ENCODE peak calls at places on chromosomes 2 and 18, in six cellular contexts. K is fibroblast of mammary gland, J is uterus, H is gastrocnemius medialis, B is stomach, Y is DND-41. N is an unnamed sample.

GRCh38 chr2:231672617-231673347 is 35.5 kb upstream of the PTMA start:
- DNase-seq in K (peak; percentile 28), J (peak; percentile 61), H (no peak), B (peak; percentile 72), Y (peak; percentile 58), N (no peak)

GRCh38 chr2:127641846-127642510 is 4.0 kb upstream of the GPR17 start:
- DNase-seq in K (no peak), J (no peak), H (no peak), B (no peak), Y (peak; percentile 92), N (no peak)

GRCh38 chr2:234463626-234464290 is 33.1 kb downstream of the ARL4C start:
- DNase-seq in K (no peak), J (no peak), H (no peak), B (peak; percentile 71), Y (peak; percentile 92), N (no peak)

GRCh38 chr2:59425292-59425691 is 1128.2 kb downstream of the BCL11A start:
- DNase-seq in K (no peak), J (no peak), H (no peak), B (no peak), Y (no peak), N (no peak)

GRCh38 chr18:31880186-31880898 is 62.6 kb downstream of the TRAPPC8 start:
- DNase-seq in K (no peak), J (no peak), H (no peak), B (no peak), Y (no peak), N (no peak)

GRCh38 chr18:35024965-35025364 is 16.2 kb upstream of the MAPRE2 start:
- DNase-seq in K (peak; percentile 89), J (peak; percentile 85), H (peak; percentile 66), B (peak; percentile 81), Y (no peak), N (peak; percentile 64)

GRCh38 chr2:148812306-148812705 is 62.7 kb upstream of the KIF5C start:
- DNase-seq in K (peak; percentile 85), J (peak; percentile 84), H (no peak), B (no peak), Y (no peak), N (no peak)

GRCh38 chr2:95346738-95347671 is 49.9 kb downstream of the KCNIP3 start:
- DNase-seq in K (peak; percentile 6), J (peak; percentile 41), H (no peak), B (peak; percentile 25), Y (no peak), N (no peak)

GRCh38 chr2:161947394-161947793 is 126.6 kb downstream of the DPP4 start:
- DNase-seq in K (peak; percentile 3), J (no peak), H (no peak), B (no peak), Y (no peak), N (no peak)

GRCh38 chr2:68487773-68488355 is 20.5 kb downstream of the APLF start:
- DNase-seq in K (peak; percentile 43), J (no peak), H (no peak), B (no peak), Y (no peak), N (no peak)

GRCh38 chr2:168948621-168949212 is 47.6 kb downstream of the G6PC2 start:
- DNase-seq in K (peak; percentile 22), J (no peak), H (no peak), B (no peak), Y (no peak), N (no peak)

GRCh38 chr2:191521608-191522208 is 156.2 kb upstream of the NABP1 start:
- DNase-seq in K (peak; percentile 59), J (no peak), H (no peak), B (no peak), Y (no peak), N (no peak)

GRCh38 chr2:126059379-126059778 is 596.6 kb upstream of the GYPC start:
- DNase-seq in K (no peak), J (no peak), H (no peak), B (no peak), Y (no peak), N (no peak)

GRCh38 chr18:68701353-68701752 is 13.6 kb downstream of the TMX3 start:
- DNase-seq in K (no peak), J (no peak), H (no peak), B (no peak), Y (no peak), N (no peak)

GRCh38 chr2:73984203-73984921 is at the start of gene TET3:
- DNase-seq in K (no peak), J (peak; percentile 46), H (no peak), B (peak; percentile 67), Y (no peak), N (no peak)

GRCh38 chr2:199457147-199458016 is at the start of gene SATB2:
- DNase-seq in K (peak; percentile 83), J (no peak), H (no peak), B (no peak), Y (no peak), N (no peak)

GRCh38 chr2:196502413-196502812 is 137.1 kb upstream of the CCDC150 start:
- DNase-seq in K (no peak), J (no peak), H (no peak), B (no peak), Y (no peak), N (no peak)

GRCh38 chr2:114442545-114442944 is at the start of gene DPP10:
- DNase-seq in K (peak; percentile 0), J (no peak), H (no peak), B (no peak), Y (peak; percentile 38), N (no peak)

DNA sequence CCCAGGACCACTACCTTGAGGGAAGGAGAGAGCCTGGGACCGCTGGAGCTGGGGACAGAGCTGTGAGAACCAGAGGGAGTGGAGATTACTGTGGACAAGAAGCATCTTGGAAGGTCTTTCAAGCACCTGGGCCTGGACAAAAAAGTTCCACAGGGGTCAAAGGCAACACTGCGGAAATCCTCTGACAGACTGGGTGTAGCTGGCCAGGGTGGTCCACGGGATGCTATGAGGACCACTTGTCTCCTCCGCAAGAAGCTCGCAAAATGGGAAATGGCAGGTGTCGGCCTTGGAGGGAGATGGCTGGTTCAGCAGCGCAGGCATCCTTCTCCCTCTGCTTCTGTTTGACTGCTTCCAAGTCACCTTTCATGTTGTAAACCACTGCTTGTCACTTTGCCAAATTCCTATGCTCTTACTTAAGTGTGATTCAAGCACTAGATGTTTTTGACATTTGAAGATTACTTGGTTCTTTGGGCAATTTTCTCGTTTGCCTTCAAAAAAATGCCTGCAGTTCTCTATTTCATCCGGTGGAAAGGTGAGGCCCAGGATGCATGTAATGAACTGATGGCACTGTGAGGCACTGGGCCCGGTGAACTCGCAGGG is 27.7 kb downstream of the KLHL29 start:
- DNase-seq in K (peak; percentile 76), J (no peak), H (no peak), B (no peak), Y (no peak), N (no peak)
- H3K4me3 ChIP-seq in K (no peak overlapping the region), J (no peak overlapping the region), H (no peak overlapping the region), B (no peak overlapping the region), Y (no peak overlapping the region), N (no peak overlapping the region)

GRCh38 chr2:135043345-135043744 is 3.9 kb downstream of the MAP3K19 start:
- DNase-seq in K (no peak), J (no peak), H (no peak), B (no peak), Y (no peak), N (no peak)
- TF ChIP-seq CTCF in K (peak; percentile 58), J (no peak), H (peak; percentile 30), B (no peak), Y (peak; percentile 52), N (peak; percentile 25)

GRCh38 chr2:8575011-8575750 is 106.7 kb upstream of the ID2 start:
- DNase-seq in K (peak; percentile 29), J (no peak), H (no peak), B (peak; percentile 32), Y (peak; percentile 88), N (no peak)
- H3K4me3 ChIP-seq in K (no peak overlapping the region), J (no peak overlapping the region), H (no peak overlapping the region), B (no peak overlapping the region), Y (no peak overlapping the region), N (no peak overlapping the region)

GRCh38 chr2:155703917-155704316 is 628.6 kb downstream of the NR4A2 start:
- DNase-seq in K (no peak), J (no peak), H (no peak), B (no peak), Y (no peak), N (no peak)

GRCh38 chr2:155703048-155703447 is 629.5 kb downstream of the NR4A2 start:
- DNase-seq in K (no peak), J (no peak), H (no peak), B (no peak), Y (no peak), N (no peak)

DNA sequence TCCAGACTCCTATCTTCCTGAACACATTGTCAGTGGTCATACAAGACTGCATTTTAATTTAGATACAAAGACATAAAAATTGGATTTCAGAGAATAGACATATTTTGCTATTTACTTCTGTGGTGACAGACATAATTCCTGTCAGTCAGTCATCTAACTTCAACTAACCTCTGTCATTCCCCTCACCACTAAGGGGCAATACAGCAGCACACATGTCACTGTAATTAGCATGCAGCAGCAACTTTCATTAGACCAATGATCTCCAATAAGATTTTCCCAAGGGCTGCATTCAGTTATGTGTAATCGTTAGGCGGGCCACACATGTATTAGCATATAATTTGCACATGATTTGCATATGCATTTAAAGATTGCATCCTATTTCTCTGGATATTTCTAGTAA is 624.5 kb downstream of the NR4A2 start:
- DNase-seq in K (no peak), J (no peak), H (no peak), B (no peak), Y (no peak), N (no peak)
- TF ChIP-seq CTCF in K (no peak), J (no peak), H (no peak), B (no peak), Y (peak; percentile 39), N (no peak)

GRCh38 chr2:20235655-20236302 is 10.8 kb upstream of the SDC1 start:
- DNase-seq in K (no peak), J (no peak), H (no peak), B (peak; percentile 79), Y (no peak), N (no peak)
- H3K4me3 ChIP-seq in K (no peak overlapping the region), J (no peak overlapping the region), H (no peak overlapping the region), B (no peak overlapping the region), Y (no peak overlapping the region), N (no peak overlapping the region)

N was measured in AG04449.